ENCODE peak calls at places on chromosomes 5 and 9, in eight cellular contexts. One of them, this sample, is unnamed.

GRCh38 chr5:110973510-110973909 is 98.0 kb upstream of the TSLP start:
- DNase-seq in RWPE1: no peak
- DNase-seq in left colon: no peak
- DNase-seq in HFF-Myc: no peak
- DNase-seq in dermis microvascular lymphatic vessel endothelial cell: no peak
- DNase-seq in CD4-positive, alpha-beta T cell: no peak
- DNase-seq in fibroblast of pulmonary artery: no peak
- DNase-seq in SW480: no peak
- DNase-seq in this sample: no peak

GRCh38 chr9:38132956-38133355 is 63.9 kb upstream of the SHB start:
- DNase-seq in dermis microvascular lymphatic vessel endothelial cell: no peak
- DNase-seq in left colon: no peak
- DNase-seq in CD4-positive, alpha-beta T cell: no peak
- DNase-seq in SW480: no peak
- DNase-seq in fibroblast of pulmonary artery: no peak
- DNase-seq in HFF-Myc: no peak
- DNase-seq in RWPE1: no peak
- DNase-seq in this sample: no peak

GRCh38 chr5:79689541-79690466 is at the start of gene CMYA5:
- DNase-seq in HFF-Myc: no peak
- DNase-seq in dermis microvascular lymphatic vessel endothelial cell: peak
- DNase-seq in RWPE1: peak
- DNase-seq in SW480: no peak
- DNase-seq in fibroblast of pulmonary artery: peak
- DNase-seq in left colon: peak
- DNase-seq in CD4-positive, alpha-beta T cell: no peak
- DNase-seq in this sample: no peak

GRCh38 chr9:105309531-105309931 is 65.1 kb downstream of the SLC44A1 start:
- DNase-seq in RWPE1: no peak
- DNase-seq in HFF-Myc: no peak
- DNase-seq in dermis microvascular lymphatic vessel endothelial cell: peak
- DNase-seq in left colon: no peak
- DNase-seq in fibroblast of pulmonary artery: no peak
- DNase-seq in CD4-positive, alpha-beta T cell: no peak
- DNase-seq in SW480: peak
- DNase-seq in this sample: no peak

GRCh38 chr9:109602987-109603386 is 104.9 kb upstream of the PTPN3 start:
- DNase-seq in CD4-positive, alpha-beta T cell: no peak
- DNase-seq in SW480: peak
- DNase-seq in fibroblast of pulmonary artery: peak
- DNase-seq in HFF-Myc: no peak
- DNase-seq in left colon: no peak
- DNase-seq in dermis microvascular lymphatic vessel endothelial cell: peak
- DNase-seq in RWPE1: no peak
- DNase-seq in this sample: no peak

GRCh38 chr5:51384281-51384840 is 1.1 kb downstream of the ISL1 start:
- DNase-seq in SW480: peak
- DNase-seq in RWPE1: no peak
- DNase-seq in CD4-positive, alpha-beta T cell: no peak
- DNase-seq in dermis microvascular lymphatic vessel endothelial cell: no peak
- DNase-seq in fibroblast of pulmonary artery: no peak
- DNase-seq in HFF-Myc: no peak
- DNase-seq in left colon: no peak
- DNase-seq in this sample: no peak

GRCh38 chr5:139889410-139889809 is 93.8 kb downstream of the PSD2 start:
- DNase-seq in RWPE1: no peak
- DNase-seq in left colon: no peak
- DNase-seq in SW480: no peak
- DNase-seq in dermis microvascular lymphatic vessel endothelial cell: no peak
- DNase-seq in HFF-Myc: no peak
- DNase-seq in CD4-positive, alpha-beta T cell: no peak
- DNase-seq in fibroblast of pulmonary artery: no peak
- DNase-seq in this sample: no peak

GRCh38 chr5:14383923-14384322 is 197.7 kb upstream of the OTULINL start:
- DNase-seq in HFF-Myc: no peak
- DNase-seq in RWPE1: no peak
- DNase-seq in fibroblast of pulmonary artery: no peak
- DNase-seq in left colon: no peak
- DNase-seq in CD4-positive, alpha-beta T cell: no peak
- DNase-seq in dermis microvascular lymphatic vessel endothelial cell: peak
- DNase-seq in SW480: no peak
- DNase-seq in this sample: no peak

GRCh38 chr9:104992696-104993095 is 64.7 kb upstream of the ABCA1 start:
- DNase-seq in SW480: no peak
- DNase-seq in fibroblast of pulmonary artery: peak
- DNase-seq in left colon: no peak
- DNase-seq in RWPE1: no peak
- DNase-seq in HFF-Myc: peak
- DNase-seq in dermis microvascular lymphatic vessel endothelial cell: no peak
- DNase-seq in CD4-positive, alpha-beta T cell: no peak
- DNase-seq in this sample: no peak

GRCh38 chr5:78610163-78610583 is 38.4 kb downstream of the LHFPL2 start:
- DNase-seq in fibroblast of pulmonary artery: peak
- DNase-seq in CD4-positive, alpha-beta T cell: no peak
- DNase-seq in HFF-Myc: no peak
- DNase-seq in dermis microvascular lymphatic vessel endothelial cell: no peak
- DNase-seq in RWPE1: no peak
- DNase-seq in left colon: no peak
- DNase-seq in SW480: no peak
- DNase-seq in this sample: no peak

GRCh38 chr9:37220971-37221370 is 100.6 kb downstream of the ZCCHC7 start:
- DNase-seq in HFF-Myc: no peak
- DNase-seq in dermis microvascular lymphatic vessel endothelial cell: no peak
- DNase-seq in fibroblast of pulmonary artery: peak
- DNase-seq in left colon: no peak
- DNase-seq in CD4-positive, alpha-beta T cell: no peak
- DNase-seq in RWPE1: peak
- DNase-seq in SW480: no peak
- DNase-seq in this sample: peak

GRCh38 chr5:8843766-8844165 is 702.1 kb downstream of the SEMA5A start:
- DNase-seq in SW480: no peak
- DNase-seq in left colon: no peak
- DNase-seq in RWPE1: no peak
- DNase-seq in CD4-positive, alpha-beta T cell: no peak
- DNase-seq in dermis microvascular lymphatic vessel endothelial cell: no peak
- DNase-seq in HFF-Myc: peak
- DNase-seq in fibroblast of pulmonary artery: peak
- DNase-seq in this sample: no peak

GRCh38 chr5:122053181-122054109 is 24.6 kb downstream of the LOX start:
- DNase-seq in left colon: no peak
- DNase-seq in SW480: no peak
- DNase-seq in CD4-positive, alpha-beta T cell: no peak
- DNase-seq in HFF-Myc: no peak
- DNase-seq in RWPE1: no peak
- DNase-seq in dermis microvascular lymphatic vessel endothelial cell: peak
- DNase-seq in fibroblast of pulmonary artery: peak
- DNase-seq in this sample: no peak

GRCh38 chr5:93581738-93582414 is 857 bp upstream of the NR2F1-AS1 start:
- DNase-seq in fibroblast of pulmonary artery: peak
- DNase-seq in left colon: no peak
- DNase-seq in RWPE1: no peak
- DNase-seq in HFF-Myc: no peak
- DNase-seq in CD4-positive, alpha-beta T cell: no peak
- DNase-seq in dermis microvascular lymphatic vessel endothelial cell: peak
- DNase-seq in SW480: peak
- DNase-seq in this sample: no peak

GRCh38 chr9:126613656-126614055 is at the start of gene LMX1B:
- DNase-seq in dermis microvascular lymphatic vessel endothelial cell: peak
- DNase-seq in left colon: peak
- DNase-seq in SW480: peak
- DNase-seq in RWPE1: peak
- DNase-seq in fibroblast of pulmonary artery: peak
- DNase-seq in CD4-positive, alpha-beta T cell: no peak
- DNase-seq in HFF-Myc: no peak
- DNase-seq in this sample: no peak

GRCh38 chr5:115946655-115947054 is 15.6 kb upstream of the LVRN start:
- DNase-seq in SW480: no peak
- DNase-seq in CD4-positive, alpha-beta T cell: no peak
- DNase-seq in HFF-Myc: no peak
- DNase-seq in fibroblast of pulmonary artery: peak
- DNase-seq in RWPE1: no peak
- DNase-seq in dermis microvascular lymphatic vessel endothelial cell: no peak
- DNase-seq in left colon: no peak
- DNase-seq in this sample: no peak

GRCh38 chr9:87502446-87503232 is 5.0 kb downstream of the DAPK1 start:
- DNase-seq in CD4-positive, alpha-beta T cell: no peak
- DNase-seq in HFF-Myc: no peak
- DNase-seq in SW480: no peak
- DNase-seq in dermis microvascular lymphatic vessel endothelial cell: no peak
- DNase-seq in left colon: peak
- DNase-seq in RWPE1: no peak
- DNase-seq in fibroblast of pulmonary artery: no peak
- DNase-seq in this sample: no peak

GRCh38 chr9:94084314-94084713 is at the start of gene PTPDC1:
- DNase-seq in RWPE1: peak
- DNase-seq in SW480: peak
- DNase-seq in left colon: no peak
- DNase-seq in fibroblast of pulmonary artery: peak
- DNase-seq in HFF-Myc: no peak
- DNase-seq in CD4-positive, alpha-beta T cell: no peak
- DNase-seq in dermis microvascular lymphatic vessel endothelial cell: peak
- DNase-seq in this sample: peak

GRCh38 chr9:91089405-91090131 is 272.1 kb downstream of the AUH start:
- DNase-seq in fibroblast of pulmonary artery: peak
- DNase-seq in left colon: peak
- DNase-seq in RWPE1: no peak
- DNase-seq in CD4-positive, alpha-beta T cell: no peak
- DNase-seq in SW480: peak
- DNase-seq in HFF-Myc: no peak
- DNase-seq in dermis microvascular lymphatic vessel endothelial cell: peak
- DNase-seq in this sample: no peak

GRCh38 chr9:74497750-74498615 is 848 bp downstream of the RORB start:
- DNase-seq in left colon: peak
- DNase-seq in fibroblast of pulmonary artery: peak
- DNase-seq in HFF-Myc: no peak
- DNase-seq in dermis microvascular lymphatic vessel endothelial cell: peak
- DNase-seq in RWPE1: peak
- DNase-seq in SW480: no peak
- DNase-seq in CD4-positive, alpha-beta T cell: no peak
- DNase-seq in this sample: no peak

GRCh38 chr5:137395011-137395755 is 103.9 kb downstream of the SPOCK1 start:
- DNase-seq in HFF-Myc: peak
- DNase-seq in SW480: no peak
- DNase-seq in RWPE1: peak
- DNase-seq in CD4-positive, alpha-beta T cell: no peak
- DNase-seq in dermis microvascular lymphatic vessel endothelial cell: peak
- DNase-seq in fibroblast of pulmonary artery: no peak
- DNase-seq in left colon: no peak
- DNase-seq in this sample: no peak

GRCh38 chr9:90478821-90479220 is 163.8 kb downstream of the DIRAS2 start:
- DNase-seq in SW480: no peak
- DNase-seq in RWPE1: no peak
- DNase-seq in fibroblast of pulmonary artery: no peak
- DNase-seq in left colon: no peak
- DNase-seq in dermis microvascular lymphatic vessel endothelial cell: no peak
- DNase-seq in CD4-positive, alpha-beta T cell: no peak
- DNase-seq in HFF-Myc: no peak
- DNase-seq in this sample: no peak

GRCh38 chr5:73120222-73121108 is at the start of gene TMEM171:
- DNase-seq in SW480: peak
- DNase-seq in CD4-positive, alpha-beta T cell: no peak
- DNase-seq in left colon: peak
- DNase-seq in RWPE1: peak
- DNase-seq in HFF-Myc: no peak
- DNase-seq in dermis microvascular lymphatic vessel endothelial cell: peak
- DNase-seq in fibroblast of pulmonary artery: peak
- DNase-seq in this sample: no peak

GRCh38 chr5:1130218-1130946 is 18.5 kb upstream of the SLC12A7 start:
- DNase-seq in left colon: peak
- DNase-seq in RWPE1: peak
- DNase-seq in dermis microvascular lymphatic vessel endothelial cell: no peak
- DNase-seq in CD4-positive, alpha-beta T cell: no peak
- DNase-seq in SW480: peak
- DNase-seq in fibroblast of pulmonary artery: no peak
- DNase-seq in HFF-Myc: no peak
- DNase-seq in this sample: no peak

GRCh38 chr5:121688126-121688525 is 163.6 kb upstream of the FTMT start:
- DNase-seq in HFF-Myc: no peak
- DNase-seq in CD4-positive, alpha-beta T cell: no peak
- DNase-seq in RWPE1: no peak
- DNase-seq in left colon: no peak
- DNase-seq in dermis microvascular lymphatic vessel endothelial cell: no peak
- DNase-seq in SW480: no peak
- DNase-seq in fibroblast of pulmonary artery: no peak
- DNase-seq in this sample: no peak

GRCh38 chr5:159971931-159972461 is 36.9 kb upstream of the TTC1 start:
- DNase-seq in left colon: peak
- DNase-seq in CD4-positive, alpha-beta T cell: no peak
- DNase-seq in SW480: peak
- DNase-seq in RWPE1: peak
- DNase-seq in fibroblast of pulmonary artery: no peak
- DNase-seq in dermis microvascular lymphatic vessel endothelial cell: peak
- DNase-seq in HFF-Myc: no peak
- DNase-seq in this sample: no peak

GRCh38 chr9:110303136-110303535 is 34.5 kb downstream of the TXNDC8 start:
- DNase-seq in HFF-Myc: no peak
- DNase-seq in left colon: no peak
- DNase-seq in CD4-positive, alpha-beta T cell: no peak
- DNase-seq in RWPE1: no peak
- DNase-seq in dermis microvascular lymphatic vessel endothelial cell: no peak
- DNase-seq in SW480: no peak
- DNase-seq in fibroblast of pulmonary artery: peak
- DNase-seq in this sample: no peak

GRCh38 chr9:33676746-33677505 is 118.4 kb upstream of the PRSS3 start:
- DNase-seq in HFF-Myc: no peak
- DNase-seq in left colon: peak
- DNase-seq in CD4-positive, alpha-beta T cell: no peak
- DNase-seq in SW480: no peak
- DNase-seq in fibroblast of pulmonary artery: peak
- DNase-seq in RWPE1: peak
- DNase-seq in dermis microvascular lymphatic vessel endothelial cell: peak
- DNase-seq in this sample: no peak

GRCh38 chr5:103036601-103037000 is 83.3 kb downstream of the GIN1 start:
- DNase-seq in left colon: no peak
- DNase-seq in SW480: no peak
- DNase-seq in HFF-Myc: no peak
- DNase-seq in fibroblast of pulmonary artery: no peak
- DNase-seq in dermis microvascular lymphatic vessel endothelial cell: no peak
- DNase-seq in RWPE1: no peak
- DNase-seq in CD4-positive, alpha-beta T cell: no peak
- DNase-seq in this sample: no peak

GRCh38 chr9:126156898-126157297 is 169.7 kb upstream of the MVB12B start:
- DNase-seq in fibroblast of pulmonary artery: no peak
- DNase-seq in SW480: no peak
- DNase-seq in HFF-Myc: no peak
- DNase-seq in CD4-positive, alpha-beta T cell: no peak
- DNase-seq in RWPE1: no peak
- DNase-seq in left colon: no peak
- DNase-seq in dermis microvascular lymphatic vessel endothelial cell: no peak
- DNase-seq in this sample: no peak

This sample was measured in non-pigmented ciliary epithelial cell.